ENCODE peak calls at places on chromosomes 11 and 22, in nine cellular contexts. One of them, this sample, is unnamed.

GRCh38 chr22:41975299-41976069 is 6.2 kb downstream of the SEPTIN3 start:
- DNase-seq in activated naive CD4-positive, alpha-beta T cell: no peak
- DNase-seq in iPS-NIHi11: no peak
- DNase-seq in IMR-90: no peak
- DNase-seq in NCI-H1417: no peak
- DNase-seq in A172: no peak
- DNase-seq in cardiac fibroblast: no peak
- DNase-seq in right atrium auricular region: no peak
- DNase-seq in transverse colon: no peak
- DNase-seq in this sample: no peak

GRCh38 chr22:50584106-50585096 is 1.8 kb upstream of the CHKB start:
- DNase-seq in activated naive CD4-positive, alpha-beta T cell: no peak
- DNase-seq in iPS-NIHi11: no peak
- DNase-seq in IMR-90: no peak
- DNase-seq in NCI-H1417: no peak
- DNase-seq in A172: no peak
- DNase-seq in cardiac fibroblast: no peak
- DNase-seq in right atrium auricular region: no peak
- DNase-seq in transverse colon: no peak
- DNase-seq in this sample: no peak

GRCh38 chr11:82233211-82233610 is 500.5 kb downstream of the FAM181B start:
- DNase-seq in activated naive CD4-positive, alpha-beta T cell: no peak
- DNase-seq in iPS-NIHi11: no peak
- DNase-seq in IMR-90: no peak
- DNase-seq in NCI-H1417: no peak
- DNase-seq in A172: peak
- DNase-seq in cardiac fibroblast: no peak
- DNase-seq in right atrium auricular region: no peak
- DNase-seq in transverse colon: no peak
- DNase-seq in this sample: no peak

GRCh38 chr11:11732116-11732515 is 109.7 kb upstream of the USP47 start:
- DNase-seq in activated naive CD4-positive, alpha-beta T cell: no peak
- DNase-seq in iPS-NIHi11: no peak
- DNase-seq in IMR-90: peak
- DNase-seq in NCI-H1417: no peak
- DNase-seq in A172: peak
- DNase-seq in cardiac fibroblast: no peak
- DNase-seq in right atrium auricular region: no peak
- DNase-seq in transverse colon: no peak
- DNase-seq in this sample: no peak

GRCh38 chr22:40552070-40552469 is 84.4 kb downstream of the MRTFA start:
- DNase-seq in activated naive CD4-positive, alpha-beta T cell: no peak
- DNase-seq in iPS-NIHi11: no peak
- DNase-seq in IMR-90: no peak
- DNase-seq in NCI-H1417: no peak
- DNase-seq in A172: no peak
- DNase-seq in cardiac fibroblast: peak
- DNase-seq in right atrium auricular region: no peak
- DNase-seq in transverse colon: no peak
- DNase-seq in this sample: no peak

GRCh38 chr11:45935349-45936064 is 13.1 kb downstream of the LARGE2 start:
- DNase-seq in activated naive CD4-positive, alpha-beta T cell: no peak
- DNase-seq in iPS-NIHi11: no peak
- DNase-seq in IMR-90: no peak
- DNase-seq in NCI-H1417: no peak
- DNase-seq in A172: no peak
- DNase-seq in cardiac fibroblast: no peak
- DNase-seq in right atrium auricular region: no peak
- DNase-seq in transverse colon: no peak
- DNase-seq in this sample: no peak

GRCh38 chr11:121479355-121479754 is 26.6 kb upstream of the SORL1-AS1 start:
- DNase-seq in activated naive CD4-positive, alpha-beta T cell: no peak
- DNase-seq in iPS-NIHi11: peak
- DNase-seq in IMR-90: no peak
- DNase-seq in NCI-H1417: no peak
- DNase-seq in A172: no peak
- DNase-seq in cardiac fibroblast: no peak
- DNase-seq in right atrium auricular region: no peak
- DNase-seq in transverse colon: no peak
- DNase-seq in this sample: no peak

GRCh38 chr11:124633355-124633754 is 10.7 kb downstream of the TBRG1 start:
- DNase-seq in activated naive CD4-positive, alpha-beta T cell: no peak
- DNase-seq in iPS-NIHi11: no peak
- DNase-seq in IMR-90: peak
- DNase-seq in NCI-H1417: no peak
- DNase-seq in A172: no peak
- DNase-seq in cardiac fibroblast: peak
- DNase-seq in right atrium auricular region: no peak
- DNase-seq in transverse colon: no peak
- DNase-seq in this sample: no peak

GRCh38 chr11:112844530-112844929 is 116.7 kb upstream of the NCAM1 start:
- DNase-seq in activated naive CD4-positive, alpha-beta T cell: no peak
- DNase-seq in iPS-NIHi11: no peak
- DNase-seq in IMR-90: no peak
- DNase-seq in NCI-H1417: no peak
- DNase-seq in A172: peak
- DNase-seq in cardiac fibroblast: no peak
- DNase-seq in right atrium auricular region: no peak
- DNase-seq in transverse colon: no peak
- DNase-seq in this sample: no peak